ENCODE peak calls at places on chromosomes 6 and 20, in four cellular contexts. Z is K562, J is HepG2, C is GM12878. F is an unnamed sample.

GRCh38 chr20:53831812-53832211 is 238.2 kb upstream of the ZNF217 start:
- DNase-seq in Z (no peak), C (no peak), J (no peak), F (no peak)

GRCh38 chr6:27019651-27020552 is 227.6 kb upstream of the PRSS16 start:
- DNase-seq in Z (peak), C (peak), J (no peak), F (peak)

GRCh38 chr6:156778615-156779205 is 1.5 kb downstream of the ARID1B start:
- DNase-seq in C (no peak), Z (peak), J (peak), F (no peak)

GRCh38 chr6:42101186-42101657 is 41.2 kb downstream of the C6orf132 start:
- DNase-seq in Z (peak), C (no peak), J (peak), F (no peak)

GRCh38 chr6:147201885-147202515 is 2.2 kb upstream of the STXBP5 start:
- DNase-seq in J (peak), C (no peak), Z (peak), F (no peak)

GRCh38 chr20:47821481-47822100 is 36.3 kb upstream of the SULF2 start:
- DNase-seq in Z (no peak), C (no peak), J (no peak), F (no peak)

GRCh38 chr6:3456794-3457709 is at the start of gene SLC22A23:
- DNase-seq in Z (peak), C (no peak), J (peak), F (peak)

GRCh38 chr20:6714202-6714800 is 53.2 kb upstream of the BMP2 start:
- DNase-seq in Z (no peak), J (no peak), C (no peak), F (no peak)

GRCh38 chr6:135869857-135870256 is 18.4 kb downstream of the PDE7B start:
- DNase-seq in Z (no peak), J (no peak), C (no peak), F (no peak)

GRCh38 chr6:113412589-113413367 is 444.4 kb upstream of the MARCKS start:
- DNase-seq in Z (no peak), C (no peak), J (no peak), F (no peak)

GRCh38 chr6:87164004-87164403 is 8.6 kb downstream of the ZNF292 start:
- DNase-seq in C (no peak), Z (no peak), J (no peak), F (no peak)

GRCh38 chr20:8875586-8875985 is 193.3 kb upstream of the PLCB4 start:
- DNase-seq in J (no peak), Z (no peak), C (no peak), F (no peak)

GRCh38 chr6:105510746-105511145 is 107.9 kb upstream of the PREP start:
- DNase-seq in Z (no peak), J (no peak), C (no peak), F (no peak)

GRCh38 chr6:4937414-4937813 is 66.4 kb downstream of the RPP40 start:
- DNase-seq in J (no peak), C (no peak), Z (no peak), F (no peak)

GRCh38 chr20:32385541-32385940 is 27.4 kb downstream of the ASXL1 start:
- DNase-seq in Z (no peak), C (no peak), J (no peak), F (no peak)

GRCh38 chr20:22795897-22796296 is 211.5 kb upstream of the FOXA2 start:
- DNase-seq in Z (no peak), C (no peak), J (peak), F (no peak)

GRCh38 chr6:105713474-105714118 is 310.7 kb upstream of the PREP start:
- DNase-seq in C (no peak), J (no peak), Z (no peak), F (no peak)

GRCh38 chr20:37797669-37798175 is 103.9 kb downstream of the CTNNBL1 start:
- DNase-seq in Z (no peak), J (no peak), C (no peak), F (no peak)

GRCh38 chr6:99521557-99522286 is 6.5 kb upstream of the USP45 start:
- DNase-seq in C (no peak), J (peak), Z (peak), F (no peak)

GRCh38 chr20:11054266-11055025 is 380.6 kb upstream of the JAG1 start:
- DNase-seq in Z (no peak), C (no peak), J (no peak), F (no peak)

GRCh38 chr6:111844921-111845320 is 28.3 kb downstream of the FYN start:
- DNase-seq in C (no peak), J (peak), Z (no peak), F (no peak)

GRCh38 chr6:108955329-108955949 is 107.2 kb downstream of the ARMC2 start:
- DNase-seq in J (no peak), Z (no peak), C (no peak), F (no peak)

GRCh38 chr20:32534661-32535240 is 50.4 kb downstream of the NOL4L start:
- DNase-seq in C (no peak), J (no peak), Z (no peak), F (no peak)

GRCh38 chr6:30882764-30883475 is 1.4 kb upstream of the DDR1 start:
- DNase-seq in J (no peak), Z (peak), C (peak), F (no peak)

GRCh38 chr6:13427838-13428527 is 59.4 kb downstream of the GFOD1 start:
- DNase-seq in Z (peak), J (no peak), C (peak), F (no peak)

GRCh38 chr6:132023490-132023889 is 72.3 kb upstream of the CCN2 start:
- DNase-seq in C (no peak), J (peak), Z (no peak), F (no peak)

GRCh38 chr6:101399627-101399955 is 6.1 kb downstream of the GRIK2 start:
- DNase-seq in C (no peak), Z (no peak), J (no peak), F (no peak)

GRCh38 chr6:113351183-113351834 is 505.8 kb upstream of the MARCKS start:
- DNase-seq in Z (no peak), C (no peak), J (no peak), F (no peak)

GRCh38 chr6:144816936-144817335 is 531.8 kb downstream of the UTRN start:
- DNase-seq in C (no peak), J (peak), Z (no peak), F (no peak)

GRCh38 chr6:135995160-135995898 is 143.8 kb downstream of the PDE7B start:
- DNase-seq in Z (no peak), C (no peak), J (no peak), F (no peak)

GRCh38 chr6:47690791-47691190 is 7.6 kb upstream of the ADGRF4 start:
- DNase-seq in J (no peak), Z (no peak), C (no peak), F (no peak)

GRCh38 chr20:59042151-59042795 is at the start of gene PRELID3B:
- DNase-seq in Z (peak), C (no peak), J (peak), F (no peak)

GRCh38 chr6:151067684-151068596 is 171.8 kb upstream of the AKAP12 start:
- DNase-seq in Z (no peak), J (peak), C (no peak), F (no peak)

GRCh38 chr20:50421356-50422340 is 88.5 kb upstream of the PTPN1 start:
- DNase-seq in Z (no peak), J (no peak), C (no peak), F (no peak)
- TF ChIP-seq SP1 in Z (no peak), J (no peak), C (no peak), F (no peak)

DNA sequence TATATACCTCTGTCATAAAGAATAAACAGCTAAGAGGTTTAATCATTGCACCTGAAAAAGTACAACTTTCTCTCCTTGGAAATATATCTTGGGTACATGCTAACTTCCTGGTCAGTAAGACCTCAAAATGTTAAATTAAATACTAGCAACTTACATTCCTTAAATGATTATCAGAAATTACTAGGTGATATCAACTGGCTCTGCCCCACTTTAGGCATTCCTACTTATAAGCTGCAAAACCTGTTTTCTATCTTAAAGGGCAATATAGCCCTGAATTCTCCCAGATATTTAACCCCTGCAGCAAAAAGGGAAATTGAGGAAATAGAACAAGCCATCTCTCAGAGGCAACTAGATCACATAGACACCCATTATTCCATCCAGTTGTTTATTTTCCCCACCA is 20.8 kb downstream of the HLA-DPA1 start:
- DNase-seq in C (no peak), Z (no peak), J (no peak), F (no peak)
- TF ChIP-seq EP300 in C (no peak), Z (no peak), J (no peak), F (no peak)

GRCh38 chr6:73800997-73801396 is 105.0 kb downstream of the CD109 start:
- DNase-seq in J (no peak), Z (no peak), C (no peak), F (no peak)
- TF ChIP-seq ATF3 in J (no peak), Z (no peak), C (no peak), F (no peak)

GRCh38 chr6:9186148-9186547 is 750.8 kb upstream of the SLC35B3 start:
- DNase-seq in C (no peak), J (no peak), Z (no peak), F (no peak)
- TF ChIP-seq SP1 in C (no peak), J (no peak), Z (no peak), F (no peak)

GRCh38 chr20:49769125-49769581 is 43.5 kb upstream of the SLC9A8 start:
- DNase-seq in Z (no peak), J (no peak), C (no peak), F (no peak)

GRCh38 chr20:49770634-49771033 is 42.0 kb upstream of the SLC9A8 start:
- DNase-seq in Z (no peak), J (no peak), C (no peak), F (no peak)

GRCh38 chr20:49765846-49766541 is 46.6 kb upstream of the SLC9A8 start:
- DNase-seq in J (no peak), C (no peak), Z (no peak), F (no peak)

GRCh38 chr20:49766979-49767419 is 45.6 kb upstream of the SLC9A8 start:
- DNase-seq in J (no peak), C (no peak), Z (no peak), F (no peak)

DNA sequence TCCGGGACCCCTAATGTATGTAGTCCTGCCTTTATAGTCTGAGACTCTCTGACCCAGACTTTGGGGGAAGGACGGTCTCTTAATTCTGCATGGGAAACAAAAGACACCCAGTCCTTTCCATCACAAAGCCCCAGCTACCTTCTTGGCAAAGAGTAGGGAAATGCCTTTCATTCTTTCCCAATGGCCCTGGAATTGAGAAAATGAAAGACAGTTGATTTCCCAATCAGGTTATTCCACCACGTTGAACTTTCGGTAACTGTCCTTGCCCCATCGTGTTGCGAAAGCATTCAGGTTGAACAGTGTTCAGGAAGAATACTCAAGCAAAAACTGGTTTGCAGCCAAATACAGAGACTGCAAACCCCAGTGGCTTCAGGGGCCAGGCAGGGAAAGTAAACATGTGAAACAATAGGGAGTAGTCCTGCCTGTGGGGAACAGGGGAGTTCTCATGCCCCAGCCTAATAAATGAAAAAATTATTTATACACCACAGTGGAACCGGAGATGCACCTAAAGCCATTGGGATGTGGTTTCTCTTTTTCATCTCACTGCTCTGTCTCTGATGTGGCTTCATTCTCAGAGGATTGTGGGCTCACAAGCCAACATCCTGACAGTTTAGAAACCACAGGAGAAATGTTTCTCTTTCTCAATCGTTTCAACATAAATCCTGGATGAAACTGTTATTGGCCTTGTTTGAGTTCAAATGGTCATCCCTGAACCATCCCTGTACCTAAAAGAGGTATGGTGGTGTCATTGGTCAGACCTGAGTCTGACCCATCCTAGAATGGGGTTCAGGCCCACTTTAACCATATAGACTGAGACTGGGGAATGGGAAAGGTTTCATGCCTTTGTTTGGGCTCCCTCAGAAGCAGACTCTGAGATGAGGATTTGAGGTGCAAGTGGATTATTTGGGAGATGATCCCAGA is 44.2 kb upstream of the SLC9A8 start:
- DNase-seq in C (peak), Z (no peak), J (peak), F (peak)
- TF ChIP-seq EP300 in C (no peak), Z (no peak), J (peak), F (no peak)

F was measured in H1.